ENCODE peak calls at places on chromosomes 2 and 18, in four cellular contexts. C is K562, Q is GM12878, T is HepG2. K is an unnamed sample.
A peak's percentile ranks its signal among the peaks of the same experiment; 100 is the strongest.

GRCh38 chr18:32470136-32470712 is 458 bp downstream of the GAREM1 start:
- DNase-seq in Q (no peak), C (peak; percentile 17), T (no peak), K (peak; percentile 19)

GRCh38 chr18:53567935-53568574 is 656.4 kb downstream of the MBD2 start:
- DNase-seq in Q (no peak), T (peak; percentile 29), C (peak; percentile 7), K (peak; percentile 20)

GRCh38 chr2:112880081-112880531 is 30.9 kb upstream of the IL37 start:
- DNase-seq in Q (no peak), C (no peak), T (no peak), K (no peak)

GRCh38 chr2:202122167-202122540 is 49.1 kb downstream of the KIAA2012 start:
- DNase-seq in C (no peak), T (no peak), Q (no peak), K (no peak)

GRCh38 chr2:29765711-29766110 is 155.7 kb downstream of the ALK start:
- DNase-seq in Q (no peak), C (no peak), T (no peak), K (no peak)

GRCh38 chr2:226172939-226173338 is 626.7 kb downstream of the IRS1 start:
- DNase-seq in Q (no peak), C (no peak), T (no peak), K (no peak)

GRCh38 chr2:149872041-149872440 is 284.5 kb upstream of the MMADHC start:
- DNase-seq in C (no peak), Q (no peak), T (no peak), K (no peak)

GRCh38 chr18:77223221-77223639 is 26.4 kb upstream of the GALR1 start:
- DNase-seq in Q (no peak), T (no peak), C (no peak), K (no peak)

GRCh38 chr2:137437386-137437785 is 526.9 kb upstream of the HNMT start:
- DNase-seq in C (no peak), Q (no peak), T (no peak), K (no peak)

GRCh38 chr2:185006481-185006880 is 408.2 kb downstream of the ZNF804A start:
- DNase-seq in Q (no peak), T (no peak), C (no peak), K (peak; percentile 17)
- TF ChIP-seq JUND in Q (no peak), T (no peak), C (no peak), K (no peak)

DNA sequence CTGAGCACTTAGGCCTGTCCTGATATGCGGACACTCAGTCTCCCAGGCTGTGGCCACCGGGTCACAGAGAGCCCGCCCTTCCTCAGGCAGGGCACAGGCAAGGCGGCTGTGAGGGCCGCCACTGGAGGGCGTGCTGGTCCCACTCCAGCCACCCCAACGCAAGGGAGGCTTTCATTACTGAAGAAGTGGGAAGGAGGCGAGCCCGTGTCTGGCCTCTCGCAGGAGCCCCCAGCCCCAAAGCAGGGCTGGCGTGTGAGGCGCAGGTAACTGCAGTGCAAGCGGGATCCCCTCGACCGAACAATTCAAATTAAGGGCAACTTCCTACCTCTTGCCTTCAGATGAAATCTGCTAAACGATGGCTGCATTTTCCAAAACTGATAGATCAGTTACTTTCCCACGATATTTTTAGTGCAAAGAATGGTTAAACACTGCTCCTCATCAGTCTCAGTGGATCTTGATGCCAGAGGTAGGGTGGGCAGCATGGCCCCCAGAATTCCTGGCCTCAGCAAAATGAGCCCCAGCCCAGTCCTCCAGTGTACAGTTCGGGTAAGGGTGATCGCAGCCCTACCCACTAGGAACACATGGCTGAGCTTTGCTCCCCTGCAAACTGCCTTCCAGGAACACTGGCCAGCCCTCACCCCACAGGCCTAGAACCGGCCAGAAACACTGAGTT is 97.2 kb downstream of the SEPTIN10 start:
- DNase-seq in C (peak; percentile 60), Q (no peak), T (peak; percentile 73), K (peak; percentile 84)
- TF ChIP-seq JUND in C (no peak), Q (no peak), T (peak; percentile 33), K (no peak)

GRCh38 chr18:5451130-5451529 is 92.7 kb downstream of the EPB41L3 start:
- DNase-seq in Q (no peak), T (no peak), C (no peak), K (no peak)
- TF ChIP-seq JUND in Q (no peak), T (no peak), C (no peak), K (no peak)

GRCh38 chr2:41540268-41540963 is 507.4 kb upstream of the PKDCC start:
- DNase-seq in C (no peak), Q (no peak), T (no peak), K (no peak)

GRCh38 chr2:41546031-41546430 is 501.8 kb upstream of the PKDCC start:
- DNase-seq in C (no peak), Q (no peak), T (no peak), K (no peak)

GRCh38 chr2:41544709-41545108 is 503.1 kb upstream of the PKDCC start:
- DNase-seq in T (no peak), C (no peak), Q (no peak), K (no peak)

GRCh38 chr2:41543726-41544125 is 504.1 kb upstream of the PKDCC start:
- DNase-seq in C (no peak), Q (no peak), T (no peak), K (no peak)
- TF ChIP-seq JUND in C (no peak), Q (no peak), T (no peak), K (no peak)

DNA sequence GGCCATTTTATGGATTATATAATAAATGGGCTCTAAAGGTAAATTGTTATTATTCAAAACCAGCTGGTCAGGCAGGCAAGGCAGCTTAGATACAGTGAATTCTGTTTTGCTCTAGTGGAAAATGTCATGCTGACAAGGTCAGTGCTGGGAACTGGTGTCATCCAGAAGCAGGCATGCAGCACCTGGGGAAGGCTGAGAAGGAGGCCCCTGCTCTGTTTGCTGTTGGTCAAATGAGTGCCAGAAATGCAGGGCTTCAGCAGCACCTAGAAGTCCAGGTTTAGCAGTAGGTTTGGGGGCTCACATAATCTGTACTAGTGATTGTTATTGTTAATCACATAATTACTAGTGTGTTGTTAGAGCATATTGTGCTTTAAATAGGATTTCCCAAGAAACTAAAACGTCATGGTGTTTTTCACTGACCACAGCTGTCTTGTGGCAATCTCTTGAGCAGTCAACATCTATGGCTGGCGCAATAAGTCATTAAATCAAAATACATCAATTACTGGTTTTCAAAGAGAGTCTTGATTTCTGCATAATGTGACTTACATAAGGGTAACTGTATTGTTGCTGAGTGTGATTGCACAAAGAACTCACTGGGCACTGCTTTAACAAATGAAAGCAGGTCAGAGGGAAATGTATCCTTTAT is 99.1 kb downstream of the MYO3B start:
- DNase-seq in Q (no peak), T (no peak), C (no peak), K (no peak)
- TF ChIP-seq JUND in Q (no peak), T (no peak), C (no peak), K (no peak)